ENCODE peak calls at places on chromosomes 16 and 17, in six cellular contexts. One of them, this sample, is unnamed.

GRCh38 chr17:48294989-48295892 is 134.8 kb downstream of the SKAP1 start:
- DNase-seq in A549: no peak
- DNase-seq in IMR-90: no peak
- DNase-seq in HepG2: no peak
- DNase-seq in GM12878: peak; percentile 47
- DNase-seq in K562: no peak
- DNase-seq in this sample: no peak

GRCh38 chr17:45229681-45230409 is 8.2 kb downstream of the FMNL1 start:
- DNase-seq in A549: no peak
- DNase-seq in IMR-90: no peak
- DNase-seq in HepG2: no peak
- DNase-seq in GM12878: no peak
- DNase-seq in K562: no peak
- DNase-seq in this sample: no peak

GRCh38 chr16:9836118-9836736 is 346.0 kb downstream of the GRIN2A start:
- DNase-seq in A549: no peak
- DNase-seq in IMR-90: no peak
- DNase-seq in HepG2: no peak
- DNase-seq in GM12878: no peak
- DNase-seq in K562: peak; percentile 31
- DNase-seq in this sample: peak; percentile 16

GRCh38 chr16:6209355-6209930 is 1111.8 kb upstream of the EEF2KMT start:
- DNase-seq in A549: no peak
- DNase-seq in IMR-90: no peak
- DNase-seq in HepG2: no peak
- DNase-seq in GM12878: no peak
- DNase-seq in K562: no peak
- DNase-seq in this sample: no peak

GRCh38 chr17:80855968-80856862 is 135.4 kb upstream of the CHMP6 start:
- DNase-seq in A549: peak; percentile 96
- DNase-seq in IMR-90: peak; percentile 100
- DNase-seq in HepG2: peak; percentile 31
- DNase-seq in GM12878: peak; percentile 77
- DNase-seq in K562: peak; percentile 75
- DNase-seq in this sample: peak; percentile 30

GRCh38 chr17:27457731-27458523 is 1.7 kb downstream of the KSR1 start:
- DNase-seq in A549: peak; percentile 44
- DNase-seq in IMR-90: peak; percentile 53
- DNase-seq in HepG2: peak; percentile 92
- DNase-seq in GM12878: no peak
- DNase-seq in K562: peak; percentile 55
- DNase-seq in this sample: peak; percentile 19

GRCh38 chr16:50742521-50743150 is 750 bp downstream of the CYLD start:
- DNase-seq in A549: no peak
- DNase-seq in IMR-90: peak; percentile 43
- DNase-seq in HepG2: no peak
- DNase-seq in GM12878: no peak
- DNase-seq in K562: peak; percentile 31
- DNase-seq in this sample: peak; percentile 25

GRCh38 chr16:90011908-90012501 is 7.3 kb downstream of the DBNDD1 start:
- DNase-seq in A549: no peak
- DNase-seq in IMR-90: no peak
- DNase-seq in HepG2: no peak
- DNase-seq in GM12878: no peak
- DNase-seq in K562: no peak
- DNase-seq in this sample: no peak

GRCh38 chr17:17902877-17903276 is 66.1 kb upstream of the SREBF1 start:
- DNase-seq in A549: no peak
- DNase-seq in IMR-90: no peak
- DNase-seq in HepG2: no peak
- DNase-seq in GM12878: no peak
- DNase-seq in K562: no peak
- DNase-seq in this sample: no peak

GRCh38 chr17:19260958-19261357 is 23.8 kb downstream of the EPN2 start:
- DNase-seq in A549: no peak
- DNase-seq in IMR-90: no peak
- DNase-seq in HepG2: no peak
- DNase-seq in GM12878: no peak
- DNase-seq in K562: no peak
- DNase-seq in this sample: peak; percentile 38

GRCh38 chr16:77250395-77250794 is 51.2 kb downstream of the SYCE1L start:
- DNase-seq in A549: no peak
- DNase-seq in IMR-90: no peak
- DNase-seq in HepG2: no peak
- DNase-seq in GM12878: no peak
- DNase-seq in K562: no peak
- DNase-seq in this sample: no peak

GRCh38 chr17:61407211-61407911 is 7.7 kb downstream of the TBX2 start:
- DNase-seq in A549: no peak
- DNase-seq in IMR-90: peak; percentile 31
- DNase-seq in HepG2: no peak
- DNase-seq in GM12878: no peak
- DNase-seq in K562: no peak
- DNase-seq in this sample: no peak

GRCh38 chr17:80793851-80794267 is 197.8 kb upstream of the CHMP6 start:
- DNase-seq in A549: no peak
- DNase-seq in IMR-90: peak; percentile 85
- DNase-seq in HepG2: no peak
- DNase-seq in GM12878: no peak
- DNase-seq in K562: no peak
- DNase-seq in this sample: no peak

GRCh38 chr17:1820518-1821252 is 9.0 kb downstream of the SMYD4 start:
- DNase-seq in A549: no peak
- DNase-seq in IMR-90: no peak
- DNase-seq in HepG2: no peak
- DNase-seq in GM12878: peak; percentile 36
- DNase-seq in K562: no peak
- DNase-seq in this sample: no peak

GRCh38 chr17:79633937-79634813 is 23.3 kb upstream of the RBFOX3 start:
- DNase-seq in A549: no peak
- DNase-seq in IMR-90: no peak
- DNase-seq in HepG2: no peak
- DNase-seq in GM12878: no peak
- DNase-seq in K562: no peak
- DNase-seq in this sample: peak; percentile 4

GRCh38 chr17:59783221-59784016 is 76.0 kb downstream of the VMP1 start:
- DNase-seq in A549: peak; percentile 58
- DNase-seq in IMR-90: peak; percentile 60
- DNase-seq in HepG2: no peak
- DNase-seq in GM12878: no peak
- DNase-seq in K562: peak; percentile 39
- DNase-seq in this sample: no peak

GRCh38 chr16:23827245-23827543 is 8.6 kb upstream of the PRKCB start:
- DNase-seq in A549: no peak
- DNase-seq in IMR-90: no peak
- DNase-seq in HepG2: no peak
- DNase-seq in GM12878: no peak
- DNase-seq in K562: no peak
- DNase-seq in this sample: no peak

GRCh38 chr16:19001788-19002187 is 18.1 kb downstream of the TMC7 start:
- DNase-seq in A549: no peak
- DNase-seq in IMR-90: peak; percentile 46
- DNase-seq in HepG2: no peak
- DNase-seq in GM12878: no peak
- DNase-seq in K562: no peak
- DNase-seq in this sample: no peak

GRCh38 chr17:59496178-59496577 is 69.2 kb upstream of the DHX40 start:
- DNase-seq in A549: no peak
- DNase-seq in IMR-90: no peak
- DNase-seq in HepG2: no peak
- DNase-seq in GM12878: no peak
- DNase-seq in K562: no peak
- DNase-seq in this sample: no peak

GRCh38 chr17:12301551-12301950 is 280.9 kb downstream of the MAP2K4 start:
- DNase-seq in A549: no peak
- DNase-seq in IMR-90: no peak
- DNase-seq in HepG2: no peak
- DNase-seq in GM12878: no peak
- DNase-seq in K562: no peak
- DNase-seq in this sample: no peak

GRCh38 chr17:79027925-79028491 is 4.0 kb downstream of the C1QTNF1 start:
- DNase-seq in A549: no peak
- DNase-seq in IMR-90: no peak
- DNase-seq in HepG2: no peak
- DNase-seq in GM12878: no peak
- DNase-seq in K562: no peak
- DNase-seq in this sample: no peak

GRCh38 chr17:1649116-1649843 is 386 bp downstream of the RILP start:
- DNase-seq in A549: peak; percentile 78
- DNase-seq in IMR-90: peak; percentile 88
- DNase-seq in HepG2: peak; percentile 64
- DNase-seq in GM12878: no peak
- DNase-seq in K562: peak; percentile 72
- DNase-seq in this sample: peak; percentile 73

GRCh38 chr16:57395026-57395425 is 9.5 kb upstream of the CCL17 start:
- DNase-seq in A549: no peak
- DNase-seq in IMR-90: no peak
- DNase-seq in HepG2: no peak
- DNase-seq in GM12878: no peak
- DNase-seq in K562: no peak
- DNase-seq in this sample: no peak

GRCh38 chr17:1919206-1919605 is 89.4 kb downstream of the RPA1 start:
- DNase-seq in A549: no peak
- DNase-seq in IMR-90: no peak
- DNase-seq in HepG2: no peak
- DNase-seq in GM12878: no peak
- DNase-seq in K562: no peak
- DNase-seq in this sample: no peak

GRCh38 chr16:50360033-50360778 is 8.6 kb downstream of the BRD7 start:
- DNase-seq in A549: no peak
- DNase-seq in IMR-90: peak; percentile 40
- DNase-seq in HepG2: no peak
- DNase-seq in GM12878: no peak
- DNase-seq in K562: no peak
- DNase-seq in this sample: no peak

GRCh38 chr16:79658301-79659001 is 57.9 kb upstream of the MAF start:
- DNase-seq in A549: peak; percentile 29
- DNase-seq in IMR-90: peak; percentile 35
- DNase-seq in HepG2: peak; percentile 22
- DNase-seq in GM12878: no peak
- DNase-seq in K562: no peak
- DNase-seq in this sample: no peak
- TF ChIP-seq BHLHE40 in A549: no peak
- TF ChIP-seq BHLHE40 in IMR-90: no peak
- TF ChIP-seq BHLHE40 in HepG2: no peak
- TF ChIP-seq BHLHE40 in GM12878: no peak
- TF ChIP-seq BHLHE40 in K562: peak; percentile 55
- TF ChIP-seq BHLHE40 in this sample: no peak

DNA sequence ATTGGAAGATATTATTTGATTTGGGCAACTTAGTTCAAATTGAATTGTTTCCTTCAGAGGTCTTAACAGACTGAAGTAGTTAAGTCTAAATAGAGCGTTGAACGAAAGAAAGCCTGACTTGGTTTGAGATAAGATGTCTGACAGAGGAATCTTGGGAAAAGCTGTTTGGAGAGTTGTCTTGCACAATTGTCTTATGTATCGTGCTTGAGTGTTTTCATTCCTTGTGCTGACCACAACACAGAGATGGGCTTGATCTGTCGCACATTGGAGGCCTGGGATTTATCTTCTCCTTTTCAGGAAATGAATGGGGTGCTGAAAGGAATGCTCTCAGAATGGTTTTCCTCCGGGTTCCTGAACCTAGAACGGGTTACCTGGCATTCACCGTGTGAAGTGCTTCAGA is 7.8 kb downstream of the MLYCD start:
- DNase-seq in A549: no peak
- DNase-seq in IMR-90: peak; percentile 31
- DNase-seq in HepG2: no peak
- DNase-seq in GM12878: no peak
- DNase-seq in K562: no peak
- DNase-seq in this sample: no peak
- TF ChIP-seq BHLHE40 in A549: no peak
- TF ChIP-seq BHLHE40 in IMR-90: no peak
- TF ChIP-seq BHLHE40 in HepG2: no peak
- TF ChIP-seq BHLHE40 in GM12878: no peak
- TF ChIP-seq BHLHE40 in K562: no peak
- TF ChIP-seq BHLHE40 in this sample: no peak

GRCh38 chr16:86508028-86508946 is 2.0 kb upstream of the FOXF1 start:
- DNase-seq in A549: no peak
- DNase-seq in IMR-90: no peak
- DNase-seq in HepG2: no peak
- DNase-seq in GM12878: no peak
- DNase-seq in K562: no peak
- DNase-seq in this sample: no peak

GRCh38 chr16:86507173-86508027 is 2.9 kb upstream of the FOXF1 start:
- DNase-seq in A549: no peak
- DNase-seq in IMR-90: peak; percentile 55
- DNase-seq in HepG2: no peak
- DNase-seq in GM12878: no peak
- DNase-seq in K562: no peak
- DNase-seq in this sample: no peak

GRCh38 chr16:86509759-86510464 is 415 bp upstream of the FOXF1 start:
- DNase-seq in A549: no peak
- DNase-seq in IMR-90: peak; percentile 96
- DNase-seq in HepG2: no peak
- DNase-seq in GM12878: no peak
- DNase-seq in K562: no peak
- DNase-seq in this sample: peak; percentile 79

GRCh38 chr16:86510465-86511261 is at the start of gene FOXF1:
- DNase-seq in A549: no peak
- DNase-seq in IMR-90: peak; percentile 83
- DNase-seq in HepG2: no peak
- DNase-seq in GM12878: no peak
- DNase-seq in K562: no peak
- DNase-seq in this sample: no peak

GRCh38 chr16:86508947-86509758 is 1.2 kb upstream of the FOXF1 start:
- DNase-seq in A549: no peak
- DNase-seq in IMR-90: peak; percentile 89
- DNase-seq in HepG2: no peak
- DNase-seq in GM12878: no peak
- DNase-seq in K562: no peak
- DNase-seq in this sample: peak; percentile 41
- TF ChIP-seq BHLHE40 in A549: no peak
- TF ChIP-seq BHLHE40 in IMR-90: peak; percentile 64
- TF ChIP-seq BHLHE40 in HepG2: no peak
- TF ChIP-seq BHLHE40 in GM12878: peak; percentile 53
- TF ChIP-seq BHLHE40 in K562: no peak
- TF ChIP-seq BHLHE40 in this sample: no peak

GRCh38 chr17:57530508-57530907 is 214.6 kb downstream of the CCDC182 start:
- DNase-seq in A549: no peak
- DNase-seq in IMR-90: peak; percentile 24
- DNase-seq in HepG2: no peak
- DNase-seq in GM12878: no peak
- DNase-seq in K562: no peak
- DNase-seq in this sample: no peak

GRCh38 chr17:57524790-57525543 is 220.1 kb downstream of the CCDC182 start:
- DNase-seq in A549: no peak
- DNase-seq in IMR-90: no peak
- DNase-seq in HepG2: peak; percentile 35
- DNase-seq in GM12878: no peak
- DNase-seq in K562: no peak
- DNase-seq in this sample: no peak

GRCh38 chr17:57528084-57528451 is 217.0 kb downstream of the CCDC182 start:
- DNase-seq in A549: no peak
- DNase-seq in IMR-90: no peak
- DNase-seq in HepG2: no peak
- DNase-seq in GM12878: no peak
- DNase-seq in K562: no peak
- DNase-seq in this sample: no peak

GRCh38 chr17:57530026-57530425 is 215.1 kb downstream of the CCDC182 start:
- DNase-seq in A549: no peak
- DNase-seq in IMR-90: no peak
- DNase-seq in HepG2: no peak
- DNase-seq in GM12878: no peak
- DNase-seq in K562: no peak
- DNase-seq in this sample: no peak

GRCh38 chr17:57527437-57528083 is 217.5 kb downstream of the CCDC182 start:
- DNase-seq in A549: no peak
- DNase-seq in IMR-90: no peak
- DNase-seq in HepG2: no peak
- DNase-seq in GM12878: no peak
- DNase-seq in K562: no peak
- DNase-seq in this sample: no peak
- TF ChIP-seq BHLHE40 in A549: no peak
- TF ChIP-seq BHLHE40 in IMR-90: no peak
- TF ChIP-seq BHLHE40 in HepG2: no peak
- TF ChIP-seq BHLHE40 in GM12878: no peak
- TF ChIP-seq BHLHE40 in K562: no peak
- TF ChIP-seq BHLHE40 in this sample: no peak